ENCODE peak calls at places on chromosomes 1 and 21, in nine cellular contexts. I, L, M, X, B, J, W, Y and S are unnamed samples.

GRCh38 chr1:168216171-168216570 is 9.6 kb upstream of the SFT2D2 start:
- DNase-seq in L (no peak), I (no peak), Y (no peak), J (no peak), M (no peak), W (no peak), X (no peak), B (no peak), S (no peak)

GRCh38 chr1:176996455-176997090 is 167.9 kb downstream of the ASTN1 start:
- DNase-seq in W (no peak), J (no peak), M (no peak), I (no peak), B (no peak), Y (no peak), L (no peak), X (no peak), S (no peak)

GRCh38 chr1:240136402-240136801 is 44.7 kb downstream of the FMN2 start:
- DNase-seq in Y (no peak), M (no peak), B (no peak), I (peak; percentile 23), W (no peak), L (no peak), X (no peak), J (no peak), S (no peak)

GRCh38 chr1:173276922-173277800 is 70.0 kb upstream of the TNFSF4 start:
- DNase-seq in Y (no peak), W (no peak), I (no peak), B (no peak), L (no peak), J (no peak), X (no peak), M (no peak), S (no peak)

GRCh38 chr1:160565568-160565967 is 13.7 kb downstream of the CD84 start:
- DNase-seq in L (no peak), X (no peak), W (no peak), I (no peak), B (no peak), J (no peak), Y (no peak), M (no peak), S (no peak)

GRCh38 chr21:44820851-44821250 is 3.0 kb upstream of the SUMO3 start:
- DNase-seq in J (no peak), L (no peak), M (no peak), I (peak; percentile 52), X (no peak), B (no peak), W (peak; percentile 22), Y (no peak), S (no peak)

GRCh38 chr1:91697322-91698260 is 188.4 kb downstream of the TGFBR3 start:
- DNase-seq in B (no peak), I (no peak), J (no peak), L (no peak), X (peak; percentile 77), M (no peak), W (peak; percentile 14), Y (no peak), S (no peak)

GRCh38 chr1:184822267-184822666 is 67.6 kb upstream of the EDEM3 start:
- DNase-seq in W (no peak), M (no peak), J (no peak), Y (no peak), B (no peak), X (no peak), I (no peak), L (no peak), S (no peak)

GRCh38 chr21:31235671-31236450 is 108.2 kb downstream of the TIAM1 start:
- DNase-seq in I (no peak), B (no peak), M (no peak), L (no peak), Y (no peak), J (no peak), W (peak; percentile 61), X (no peak), S (no peak)

GRCh38 chr1:231020139-231020601 is 19.9 kb downstream of the FAM89A start:
- DNase-seq in L (no peak), I (no peak), M (peak; percentile 42), Y (no peak), X (peak; percentile 48), W (peak; percentile 20), B (no peak), J (no peak), S (no peak)

GRCh38 chr1:85576642-85577420 is 3.7 kb upstream of the CCN1 start:
- DNase-seq in B (peak; percentile 86), M (peak; percentile 92), W (peak; percentile 87), L (peak; percentile 87), X (peak; percentile 64), Y (peak; percentile 83), J (peak; percentile 51), I (peak; percentile 60), S (peak; percentile 41)

GRCh38 chr1:43982798-43983197 is 3.8 kb downstream of the B4GALT2 start:
- DNase-seq in W (no peak), J (no peak), M (no peak), Y (no peak), I (no peak), L (no peak), X (no peak), B (no peak), S (no peak)

GRCh38 chr1:82464362-82464931 is 663.7 kb downstream of the ADGRL2 start:
- DNase-seq in B (peak; percentile 34), X (no peak), I (no peak), M (peak; percentile 23), Y (peak; percentile 50), L (no peak), W (peak; percentile 40), J (no peak), S (no peak)

GRCh38 chr1:235015291-235015990 is 113.2 kb downstream of the TOMM20 start:
- DNase-seq in W (no peak), L (no peak), X (peak; percentile 31), Y (no peak), M (no peak), I (no peak), B (no peak), J (no peak), S (no peak)

GRCh38 chr1:18923721-18924610 is 21.6 kb upstream of the ALDH4A1 start:
- DNase-seq in X (peak; percentile 36), L (no peak), M (peak; percentile 54), Y (no peak), I (peak; percentile 54), J (no peak), W (no peak), B (no peak), S (peak; percentile 32)

GRCh38 chr1:228955691-228956090 is 220.4 kb downstream of the RHOU start:
- DNase-seq in I (peak; percentile 83), B (no peak), X (no peak), W (peak; percentile 50), M (no peak), L (no peak), Y (no peak), J (no peak), S (no peak)

GRCh38 chr1:172180886-172181285 is 239.6 kb upstream of the C1orf105 start:
- DNase-seq in J (no peak), M (peak; percentile 64), W (peak; percentile 43), X (peak; percentile 58), L (peak; percentile 53), I (peak; percentile 33), B (no peak), Y (peak; percentile 41), S (no peak)

GRCh38 chr1:24540906-24541710 is 14.8 kb upstream of the NCMAP start:
- DNase-seq in Y (no peak), W (peak; percentile 46), X (peak; percentile 44), L (no peak), M (no peak), B (no peak), I (peak; percentile 66), J (no peak), S (no peak)

GRCh38 chr1:185971688-185972087 is 237.5 kb downstream of the HMCN1 start:
- DNase-seq in W (peak; percentile 88), L (no peak), I (peak; percentile 35), X (no peak), J (peak; percentile 96), Y (no peak), B (no peak), M (no peak), S (no peak)

GRCh38 chr21:30395731-30396130 is at the start of gene KRTAP13-1:
- DNase-seq in W (no peak), Y (no peak), M (no peak), B (no peak), L (no peak), X (no peak), J (no peak), I (no peak), S (no peak)

GRCh38 chr1:20160034-20160433 is 20.9 kb downstream of the PLA2G2F start:
- DNase-seq in Y (no peak), J (no peak), M (peak; percentile 23), I (no peak), L (no peak), W (no peak), X (no peak), B (no peak), S (no peak)

GRCh38 chr1:46659307-46659870 is 8.8 kb downstream of the ATPAF1 start:
- DNase-seq in L (no peak), Y (no peak), I (no peak), J (no peak), B (no peak), X (no peak), W (no peak), M (no peak), S (no peak)

GRCh38 chr1:155083865-155084721 is 5.5 kb downstream of the EFNA3 start:
- DNase-seq in J (peak; percentile 75), L (no peak), W (peak; percentile 18), Y (no peak), I (peak; percentile 13), X (peak; percentile 60), B (peak; percentile 46), M (no peak), S (no peak)

GRCh38 chr1:185681034-185681633 is 53.1 kb upstream of the HMCN1 start:
- DNase-seq in B (peak; percentile 62), M (peak; percentile 79), W (peak; percentile 42), J (peak; percentile 79), I (peak; percentile 42), X (peak; percentile 52), L (no peak), Y (no peak), S (peak; percentile 14)

GRCh38 chr1:1616045-1616821 is 933 bp downstream of the MIB2 start:
- DNase-seq in J (peak; percentile 24), I (peak; percentile 71), B (peak; percentile 82), X (peak; percentile 43), M (peak; percentile 57), Y (no peak), W (no peak), L (no peak), S (no peak)

GRCh38 chr1:188355082-188355481 is 1526.3 kb downstream of the PLA2G4A start:
- DNase-seq in L (no peak), X (no peak), Y (no peak), W (no peak), I (no peak), M (no peak), B (no peak), J (peak; percentile 9), S (no peak)

GRCh38 chr1:237197470-237198425 is 155.8 kb downstream of the RYR2 start:
- DNase-seq in M (no peak), W (no peak), I (no peak), X (no peak), L (no peak), Y (no peak), J (no peak), B (no peak), S (no peak)

GRCh38 chr1:155313266-155313665 is 4.6 kb downstream of the FDPS start:
- DNase-seq in Y (no peak), I (no peak), W (no peak), X (no peak), L (no peak), B (no peak), M (no peak), J (no peak), S (no peak)

GRCh38 chr21:17513214-17514123 is 626 bp downstream of the CXADR start:
- DNase-seq in X (peak; percentile 17), Y (peak; percentile 38), B (peak; percentile 80), W (peak; percentile 20), J (peak; percentile 36), L (peak; percentile 55), M (peak; percentile 65), I (no peak), S (peak; percentile 54)